ENCODE peak calls at places on chromosomes 16 and 17, in ten cellular contexts. J is fibroblast of lung, C is neural progenitor cell, W is GM23248, E is HCT116, Q is DND-41, H is GM12878, G is keratinocyte, V is astrocyte, Z is mammary epithelial cell. A is an unnamed sample. For H3K4me1, the result is how much of the 10 kb centered on the place peaks cover.

GRCh38 chr16:21656795-21657768 is 4.7 kb upstream of the IGSF6 start:
- DNase-seq in J (peak), C (peak), W (peak), E (peak), Q (peak), H (peak), G (peak), V (peak), Z (peak), A (peak)

GRCh38 chr16:31141489-31142108 is 6.1 kb upstream of the PRSS8 start:
- DNase-seq in J (peak), C (no peak), W (peak), E (no peak), Q (no peak), H (no peak), G (no peak), V (peak), Z (peak), A (no peak)

GRCh38 chr17:3754458-3755334 is 31.0 kb downstream of the HASPIN start:
- DNase-seq in J (no peak), C (peak), W (peak), E (peak), Q (no peak), H (no peak), G (peak), V (no peak), Z (peak), A (no peak)

GRCh38 chr17:78121801-78122220 is 6.7 kb downstream of the TMC6 start:
- DNase-seq in J (no peak), C (no peak), W (no peak), E (no peak), Q (no peak), H (no peak), G (no peak), V (no peak), Z (no peak), A (no peak)

GRCh38 chr17:81912441-81913309 is 1.5 kb upstream of the PCYT2 start:
- DNase-seq in J (no peak), C (no peak), W (no peak), E (peak), Q (no peak), H (no peak), G (peak), V (no peak), Z (peak), A (no peak)

GRCh38 chr17:74742153-74742515 is 5.1 kb downstream of the RAB37 start:
- DNase-seq in J (no peak), C (no peak), W (no peak), E (no peak), Q (peak), H (peak), G (no peak), V (no peak), Z (no peak), A (peak)

GRCh38 chr16:73887895-73888294 is 408.7 kb upstream of the PSMD7 start:
- DNase-seq in J (no peak), C (no peak), W (no peak), E (no peak), Q (peak), H (no peak), G (no peak), V (no peak), Z (no peak), A (no peak)

GRCh38 chr17:3575506-3575905 is 17.9 kb upstream of the TRPV3 start:
- DNase-seq in J (peak), C (no peak), W (peak), E (no peak), Q (no peak), H (no peak), G (peak), V (peak), Z (peak), A (no peak)

DNA sequence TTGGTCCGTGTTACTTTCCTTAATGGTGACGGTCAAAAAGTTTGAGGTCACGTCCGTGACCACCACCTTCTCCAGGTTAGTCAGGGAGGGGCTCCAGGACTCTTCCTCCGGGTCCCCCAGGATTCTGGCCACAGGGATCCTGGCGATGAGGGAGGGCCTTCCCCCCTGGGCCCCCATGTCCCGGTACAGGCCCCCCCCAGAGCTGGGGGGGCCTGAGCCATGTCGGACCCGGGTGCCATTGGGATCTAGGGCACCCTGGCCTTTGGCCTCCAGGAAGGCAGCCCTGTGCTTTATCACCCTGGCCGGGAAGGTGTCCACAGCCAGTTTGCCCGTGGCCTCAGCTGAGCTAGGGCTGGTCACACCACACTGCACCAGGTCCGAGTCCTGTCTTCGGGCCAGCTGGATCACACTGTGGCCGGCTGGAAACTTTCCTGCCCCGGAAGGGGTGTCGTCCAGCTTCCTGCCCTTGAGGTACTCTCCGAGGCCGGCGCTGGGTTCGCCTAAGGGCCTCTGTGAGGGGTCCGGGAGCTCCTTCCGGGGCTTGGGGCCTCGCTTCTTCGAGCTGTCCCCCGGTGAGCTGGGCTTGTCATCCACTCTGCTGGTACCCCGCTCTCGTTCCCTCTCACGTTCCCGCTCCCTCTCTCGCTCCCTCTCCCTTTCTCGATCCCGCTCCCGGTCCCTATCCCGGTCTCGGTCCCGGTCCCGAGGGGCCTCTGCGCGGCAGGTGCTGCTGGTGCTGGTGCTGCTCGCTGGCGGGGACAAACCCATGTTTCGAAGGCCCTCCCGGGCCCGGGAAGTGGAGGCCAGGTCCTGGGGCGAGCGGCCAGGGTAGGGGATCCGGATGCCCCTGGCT is 2.0 kb downstream of the CBX8 start:
- DNase-seq in J (no peak), C (peak), W (no peak), E (no peak), Q (no peak), H (no peak), G (no peak), V (no peak), Z (no peak), A (no peak)
- TF ChIP-seq EZH2 in J (no peak), C (peak), W (no peak), E (no peak), Q (no peak), H (no peak), G (no peak), V (no peak), Z (no peak), A (no peak)

GRCh38 chr17:32143525-32143865 is 1.2 kb downstream of the RHOT1 start:
- DNase-seq in J (no peak), C (no peak), W (no peak), E (no peak), Q (no peak), H (no peak), G (no peak), V (no peak), Z (no peak), A (no peak)
- H3K9ac ChIP-seq in J (no peak), C (peak), W (peak), E (peak), Q (peak), H (peak), G (peak), V (peak), Z (peak), A (no peak)

GRCh38 chr16:69775535-69775934 is 13.4 kb downstream of the WWP2 start:
- DNase-seq in J (no peak), C (no peak), W (no peak), E (no peak), Q (no peak), H (no peak), G (no peak), V (no peak), Z (no peak), A (no peak)
- H3K4me1 ChIP-seq in J (under half), C (under half), W (under half), E (under half), Q (under half), H (under half), G (under half), V (under half), Z (under half), A (under half)

DNA sequence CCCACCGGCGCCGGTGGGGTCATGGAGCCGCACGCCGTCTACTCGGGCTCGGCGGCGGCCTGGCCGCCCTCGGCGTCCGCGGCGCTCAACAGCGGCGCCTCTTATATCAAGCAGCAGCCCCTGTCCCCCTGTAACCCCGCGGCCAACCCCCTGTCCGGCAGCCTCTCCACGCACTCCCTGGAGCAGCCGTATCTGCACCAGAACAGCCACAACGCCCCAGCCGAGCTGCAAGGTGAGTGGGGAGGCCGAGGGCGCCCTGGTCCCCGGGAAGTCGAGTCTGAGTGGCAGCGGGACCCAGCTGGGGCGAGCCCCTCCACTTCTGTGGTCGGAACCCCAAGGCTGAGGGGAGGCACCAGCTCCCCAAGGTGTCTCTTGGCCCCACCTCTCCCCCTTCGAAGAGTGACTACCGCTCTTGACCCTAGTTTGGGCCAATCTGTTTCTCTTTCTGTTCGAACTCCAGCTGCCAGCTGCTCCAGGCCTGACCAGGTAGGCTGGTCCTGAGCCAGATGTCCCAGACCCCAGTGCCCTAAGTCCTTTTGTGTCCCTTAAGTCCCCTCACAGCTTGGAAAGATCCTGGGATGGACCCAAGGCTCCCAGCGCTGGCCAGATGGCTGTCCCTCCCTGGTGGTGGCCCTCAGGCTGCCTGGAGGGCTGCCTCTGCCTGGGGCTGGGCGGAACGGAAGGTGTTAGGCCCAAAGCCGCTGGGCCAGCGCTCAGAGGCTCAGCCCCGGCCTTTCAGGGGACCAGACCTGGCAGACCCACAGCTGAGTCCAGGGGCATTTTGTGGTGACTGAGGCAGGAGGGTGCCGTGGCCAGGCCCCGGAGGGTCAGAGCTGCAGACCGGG is 1.2 kb downstream of the FOXF1 start:
- DNase-seq in J (no peak), C (peak), W (peak), E (no peak), Q (no peak), H (no peak), G (no peak), V (no peak), Z (no peak), A (no peak)
- TF ChIP-seq EZH2 in J (no peak), C (peak), W (no peak), E (no peak), Q (no peak), H (no peak), G (no peak), V (no peak), Z (peak), A (no peak)

A was measured in endothelial cell of umbilical vein.